ENCODE peak calls at places on chromosome 9, in nine cellular contexts. One of them, this sample, is unnamed.

GRCh38 chr9:35905912-35906679 is at the start of gene HRCT1:
- DNase-seq in HFF-Myc: peak; percentile 87
- DNase-seq in heart right ventricle: peak; percentile 91
- DNase-seq in fibroblast of lung: peak; percentile 98
- DNase-seq in A549: peak; percentile 50
- DNase-seq in CD8-positive, alpha-beta T cell: no peak
- DNase-seq in BJ: peak; percentile 72
- DNase-seq in tibial nerve: peak; percentile 93
- DNase-seq in left lung: peak; percentile 92
- DNase-seq in this sample: peak; percentile 97

GRCh38 chr9:12748016-12748415 is 26.8 kb upstream of the LURAP1L start:
- DNase-seq in left lung: no peak
- DNase-seq in A549: no peak
- DNase-seq in tibial nerve: no peak
- DNase-seq in HFF-Myc: peak; percentile 30
- DNase-seq in BJ: no peak
- DNase-seq in CD8-positive, alpha-beta T cell: no peak
- DNase-seq in heart right ventricle: no peak
- DNase-seq in fibroblast of lung: peak; percentile 71
- DNase-seq in this sample: no peak

GRCh38 chr9:87267251-87267679 is 230.4 kb upstream of the DAPK1 start:
- DNase-seq in fibroblast of lung: no peak
- DNase-seq in left lung: no peak
- DNase-seq in BJ: no peak
- DNase-seq in HFF-Myc: no peak
- DNase-seq in A549: no peak
- DNase-seq in CD8-positive, alpha-beta T cell: no peak
- DNase-seq in heart right ventricle: peak; percentile 17
- DNase-seq in tibial nerve: no peak
- DNase-seq in this sample: peak; percentile 47

GRCh38 chr9:129666575-129666974 is 1.1 kb downstream of the PRRX2 start:
- DNase-seq in fibroblast of lung: no peak
- DNase-seq in left lung: no peak
- DNase-seq in BJ: no peak
- DNase-seq in HFF-Myc: no peak
- DNase-seq in CD8-positive, alpha-beta T cell: no peak
- DNase-seq in A549: no peak
- DNase-seq in tibial nerve: no peak
- DNase-seq in heart right ventricle: no peak
- DNase-seq in this sample: no peak

GRCh38 chr9:107131108-107131799 is 151.8 kb upstream of the RAD23B start:
- DNase-seq in BJ: no peak
- DNase-seq in heart right ventricle: no peak
- DNase-seq in tibial nerve: no peak
- DNase-seq in fibroblast of lung: no peak
- DNase-seq in HFF-Myc: no peak
- DNase-seq in CD8-positive, alpha-beta T cell: no peak
- DNase-seq in left lung: no peak
- DNase-seq in A549: no peak
- DNase-seq in this sample: no peak

GRCh38 chr9:112790231-112790774 is 39.7 kb downstream of the SNX30 start:
- DNase-seq in fibroblast of lung: no peak
- DNase-seq in tibial nerve: no peak
- DNase-seq in HFF-Myc: no peak
- DNase-seq in BJ: no peak
- DNase-seq in left lung: no peak
- DNase-seq in A549: no peak
- DNase-seq in heart right ventricle: no peak
- DNase-seq in CD8-positive, alpha-beta T cell: no peak
- DNase-seq in this sample: no peak

GRCh38 chr9:105237246-105237645 is 7.2 kb upstream of the SLC44A1 start:
- DNase-seq in left lung: no peak
- DNase-seq in BJ: no peak
- DNase-seq in CD8-positive, alpha-beta T cell: no peak
- DNase-seq in tibial nerve: no peak
- DNase-seq in A549: no peak
- DNase-seq in fibroblast of lung: no peak
- DNase-seq in HFF-Myc: no peak
- DNase-seq in heart right ventricle: no peak
- DNase-seq in this sample: no peak

GRCh38 chr9:95511952-95512750 is 4.6 kb downstream of the PTCH1 start:
- DNase-seq in HFF-Myc: no peak
- DNase-seq in fibroblast of lung: peak; percentile 41
- DNase-seq in A549: no peak
- DNase-seq in BJ: no peak
- DNase-seq in left lung: no peak
- DNase-seq in tibial nerve: no peak
- DNase-seq in heart right ventricle: no peak
- DNase-seq in CD8-positive, alpha-beta T cell: no peak
- DNase-seq in this sample: no peak

GRCh38 chr9:116027951-116028350 is 125.6 kb upstream of the PAPPA start:
- DNase-seq in CD8-positive, alpha-beta T cell: no peak
- DNase-seq in heart right ventricle: no peak
- DNase-seq in BJ: no peak
- DNase-seq in left lung: no peak
- DNase-seq in A549: no peak
- DNase-seq in tibial nerve: no peak
- DNase-seq in HFF-Myc: no peak
- DNase-seq in fibroblast of lung: peak; percentile 51
- DNase-seq in this sample: no peak

GRCh38 chr9:136570916-136571315 is 25.1 kb upstream of the NOTCH1 start:
- DNase-seq in heart right ventricle: no peak
- DNase-seq in HFF-Myc: no peak
- DNase-seq in A549: no peak
- DNase-seq in BJ: no peak
- DNase-seq in CD8-positive, alpha-beta T cell: no peak
- DNase-seq in left lung: no peak
- DNase-seq in tibial nerve: no peak
- DNase-seq in fibroblast of lung: no peak
- DNase-seq in this sample: no peak

GRCh38 chr9:133420392-133420827 is 1.8 kb upstream of the ADAMTS13 start:
- DNase-seq in tibial nerve: no peak
- DNase-seq in BJ: no peak
- DNase-seq in A549: no peak
- DNase-seq in CD8-positive, alpha-beta T cell: no peak
- DNase-seq in left lung: no peak
- DNase-seq in fibroblast of lung: no peak
- DNase-seq in heart right ventricle: no peak
- DNase-seq in HFF-Myc: no peak
- DNase-seq in this sample: no peak

GRCh38 chr9:27436234-27436633 is 87.9 kb upstream of the IFNK start:
- DNase-seq in CD8-positive, alpha-beta T cell: no peak
- DNase-seq in HFF-Myc: no peak
- DNase-seq in heart right ventricle: no peak
- DNase-seq in A549: no peak
- DNase-seq in BJ: no peak
- DNase-seq in fibroblast of lung: no peak
- DNase-seq in left lung: no peak
- DNase-seq in tibial nerve: no peak
- DNase-seq in this sample: no peak

GRCh38 chr9:119483153-119483552 is 113.9 kb upstream of the BRINP1 start:
- DNase-seq in HFF-Myc: no peak
- DNase-seq in heart right ventricle: no peak
- DNase-seq in CD8-positive, alpha-beta T cell: no peak
- DNase-seq in fibroblast of lung: no peak
- DNase-seq in BJ: no peak
- DNase-seq in left lung: no peak
- DNase-seq in tibial nerve: no peak
- DNase-seq in A549: no peak
- DNase-seq in this sample: no peak

GRCh38 chr9:1604942-1605560 is 410.1 kb upstream of the SMARCA2 start:
- DNase-seq in fibroblast of lung: peak; percentile 32
- DNase-seq in A549: no peak
- DNase-seq in CD8-positive, alpha-beta T cell: no peak
- DNase-seq in tibial nerve: no peak
- DNase-seq in BJ: no peak
- DNase-seq in HFF-Myc: peak; percentile 6
- DNase-seq in heart right ventricle: no peak
- DNase-seq in left lung: no peak
- DNase-seq in this sample: no peak

GRCh38 chr9:91127653-91128052 is 234.1 kb downstream of the AUH start:
- DNase-seq in A549: no peak
- DNase-seq in left lung: no peak
- DNase-seq in HFF-Myc: no peak
- DNase-seq in CD8-positive, alpha-beta T cell: no peak
- DNase-seq in BJ: no peak
- DNase-seq in fibroblast of lung: peak; percentile 41
- DNase-seq in tibial nerve: no peak
- DNase-seq in heart right ventricle: no peak
- DNase-seq in this sample: no peak

GRCh38 chr9:133945977-133946753 is 46.0 kb downstream of the VAV2 start:
- DNase-seq in tibial nerve: no peak
- DNase-seq in fibroblast of lung: no peak
- DNase-seq in A549: no peak
- DNase-seq in HFF-Myc: no peak
- DNase-seq in BJ: no peak
- DNase-seq in heart right ventricle: no peak
- DNase-seq in CD8-positive, alpha-beta T cell: no peak
- DNase-seq in left lung: no peak
- DNase-seq in this sample: no peak

GRCh38 chr9:101387871-101388506 is 3.2 kb upstream of the BAAT start:
- DNase-seq in HFF-Myc: no peak
- DNase-seq in fibroblast of lung: peak; percentile 53
- DNase-seq in A549: no peak
- DNase-seq in CD8-positive, alpha-beta T cell: no peak
- DNase-seq in tibial nerve: no peak
- DNase-seq in left lung: no peak
- DNase-seq in heart right ventricle: no peak
- DNase-seq in BJ: no peak
- DNase-seq in this sample: no peak

DNA sequence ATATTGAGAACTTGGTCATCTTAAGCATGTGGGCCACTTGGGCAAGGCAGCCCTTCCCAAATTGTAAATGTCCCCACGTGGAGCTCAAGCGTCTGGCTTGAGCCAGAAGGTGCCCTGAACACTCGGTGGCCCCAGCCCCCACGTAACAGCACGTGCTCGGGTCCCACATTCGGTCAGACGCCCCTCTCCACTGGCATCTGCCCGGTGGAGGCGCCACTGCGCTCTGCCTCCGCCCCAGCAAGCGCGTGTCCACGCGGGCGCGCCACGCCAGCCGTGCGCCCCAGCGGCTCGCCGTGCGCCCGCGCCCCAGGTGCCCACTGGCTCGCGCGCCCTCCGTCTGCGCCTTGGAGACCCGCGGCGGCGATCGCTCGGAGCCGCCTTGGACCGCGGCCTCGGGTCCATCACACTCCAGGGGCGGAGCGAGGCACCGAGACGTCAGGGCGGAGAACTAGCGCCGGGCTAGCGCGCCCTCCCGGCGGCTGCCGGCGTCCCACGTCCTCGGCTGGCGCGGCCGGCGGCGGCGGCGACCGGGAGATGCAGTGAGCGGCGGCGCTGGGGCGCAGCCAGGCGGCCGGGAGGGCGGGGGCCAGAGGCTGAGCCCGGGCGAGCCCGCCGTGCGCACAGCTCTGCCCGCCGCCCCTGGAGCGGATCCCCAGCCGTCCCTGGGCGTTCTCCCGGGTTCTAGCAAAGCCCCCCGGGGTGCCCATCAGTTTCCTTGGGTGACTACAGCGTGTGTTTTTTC is at the start of gene PALM2AKAP2:
- DNase-seq in left lung: peak; percentile 39
- DNase-seq in fibroblast of lung: peak; percentile 64
- DNase-seq in BJ: no peak
- DNase-seq in A549: peak; percentile 39
- DNase-seq in CD8-positive, alpha-beta T cell: no peak
- DNase-seq in tibial nerve: no peak
- DNase-seq in HFF-Myc: peak; percentile 30
- DNase-seq in heart right ventricle: peak; percentile 70
- DNase-seq in this sample: no peak
- H3K4me3 ChIP-seq in left lung: peak within 1 kb of the TSS; percentile 49
- H3K4me3 ChIP-seq in fibroblast of lung: peak within 1 kb of the TSS; percentile 72
- H3K4me3 ChIP-seq in BJ: peak within 1 kb of the TSS; percentile 68
- H3K4me3 ChIP-seq in A549: peak within 1 kb of the TSS; percentile 68
- H3K4me3 ChIP-seq in CD8-positive, alpha-beta T cell: no peak within 1 kb of the TSS
- H3K4me3 ChIP-seq in tibial nerve: peak within 1 kb of the TSS; percentile 54
- H3K4me3 ChIP-seq in HFF-Myc: peak within 1 kb of the TSS; percentile 66
- H3K4me3 ChIP-seq in heart right ventricle: peak within 1 kb of the TSS; percentile 86
- H3K4me3 ChIP-seq in this sample: peak within 1 kb of the TSS; percentile 82

GRCh38 chr9:121700165-121700830 is 48.9 kb downstream of the DAB2IP start:
- DNase-seq in fibroblast of lung: peak; percentile 53
- DNase-seq in heart right ventricle: peak; percentile 60
- DNase-seq in HFF-Myc: no peak
- DNase-seq in A549: peak; percentile 57
- DNase-seq in BJ: no peak
- DNase-seq in left lung: peak; percentile 77
- DNase-seq in tibial nerve: peak; percentile 41
- DNase-seq in CD8-positive, alpha-beta T cell: no peak
- DNase-seq in this sample: no peak
- H3K4me3 ChIP-seq in fibroblast of lung: peak overlapping the region; percentile 65
- H3K4me3 ChIP-seq in heart right ventricle: peak overlapping the region; percentile 62
- H3K4me3 ChIP-seq in HFF-Myc: peak overlapping the region; percentile 81
- H3K4me3 ChIP-seq in A549: peak overlapping the region; percentile 55
- H3K4me3 ChIP-seq in BJ: peak overlapping the region; percentile 69
- H3K4me3 ChIP-seq in left lung: peak overlapping the region; percentile 52
- H3K4me3 ChIP-seq in tibial nerve: peak overlapping the region; percentile 64
- H3K4me3 ChIP-seq in CD8-positive, alpha-beta T cell: no peak overlapping the region
- H3K4me3 ChIP-seq in this sample: peak overlapping the region; percentile 71

GRCh38 chr9:89440951-89441654 is 56.8 kb downstream of the SEMA4D start:
- DNase-seq in HFF-Myc: no peak
- DNase-seq in tibial nerve: no peak
- DNase-seq in A549: no peak
- DNase-seq in left lung: peak; percentile 74
- DNase-seq in BJ: no peak
- DNase-seq in CD8-positive, alpha-beta T cell: no peak
- DNase-seq in fibroblast of lung: no peak
- DNase-seq in heart right ventricle: no peak
- DNase-seq in this sample: no peak
- H3K4me3 ChIP-seq in HFF-Myc: no peak overlapping the region
- H3K4me3 ChIP-seq in tibial nerve: no peak overlapping the region
- H3K4me3 ChIP-seq in A549: no peak overlapping the region
- H3K4me3 ChIP-seq in left lung: no peak overlapping the region
- H3K4me3 ChIP-seq in BJ: no peak overlapping the region
- H3K4me3 ChIP-seq in CD8-positive, alpha-beta T cell: no peak overlapping the region
- H3K4me3 ChIP-seq in fibroblast of lung: no peak overlapping the region
- H3K4me3 ChIP-seq in heart right ventricle: no peak overlapping the region
- H3K4me3 ChIP-seq in this sample: no peak overlapping the region

GRCh38 chr9:93532121-93532520 is 44.3 kb upstream of the PHF2 start:
- DNase-seq in left lung: no peak
- DNase-seq in HFF-Myc: no peak
- DNase-seq in BJ: no peak
- DNase-seq in tibial nerve: no peak
- DNase-seq in A549: no peak
- DNase-seq in fibroblast of lung: peak; percentile 37
- DNase-seq in CD8-positive, alpha-beta T cell: no peak
- DNase-seq in heart right ventricle: no peak
- DNase-seq in this sample: no peak
- H3K4me3 ChIP-seq in left lung: no peak overlapping the region
- H3K4me3 ChIP-seq in HFF-Myc: no peak overlapping the region
- H3K4me3 ChIP-seq in BJ: no peak overlapping the region
- H3K4me3 ChIP-seq in tibial nerve: no peak overlapping the region
- H3K4me3 ChIP-seq in A549: no peak overlapping the region
- H3K4me3 ChIP-seq in fibroblast of lung: no peak overlapping the region
- H3K4me3 ChIP-seq in CD8-positive, alpha-beta T cell: no peak overlapping the region
- H3K4me3 ChIP-seq in heart right ventricle: no peak overlapping the region
- H3K4me3 ChIP-seq in this sample: no peak overlapping the region

This sample was measured in skeletal muscle cell.